ENCODE peak calls at places on chromosomes 7 and 10, in nine cellular contexts. One of them, this sample, is unnamed.

GRCh38 chr7:124718032-124718766 is 47.4 kb downstream of the GPR37 start:
- DNase-seq in IMR-90: peak; percentile 96
- DNase-seq in cardiac muscle cell: no peak
- DNase-seq in substantia nigra: no peak
- DNase-seq in CD4-positive, alpha-beta T cell: no peak
- DNase-seq in brain microvascular endothelial cell: no peak
- DNase-seq in astrocyte: peak; percentile 27
- DNase-seq in SJSA1: peak; percentile 64
- DNase-seq in lung: no peak
- DNase-seq in this sample: no peak

GRCh38 chr7:371119-371778 is 81.3 kb downstream of the FOXL3 start:
- DNase-seq in IMR-90: no peak
- DNase-seq in cardiac muscle cell: no peak
- DNase-seq in substantia nigra: no peak
- DNase-seq in CD4-positive, alpha-beta T cell: no peak
- DNase-seq in brain microvascular endothelial cell: no peak
- DNase-seq in astrocyte: no peak
- DNase-seq in SJSA1: no peak
- DNase-seq in lung: no peak
- DNase-seq in this sample: no peak

GRCh38 chr7:118259115-118259514 is 34.6 kb downstream of the ANKRD7 start:
- DNase-seq in IMR-90: no peak
- DNase-seq in cardiac muscle cell: no peak
- DNase-seq in substantia nigra: no peak
- DNase-seq in CD4-positive, alpha-beta T cell: no peak
- DNase-seq in brain microvascular endothelial cell: no peak
- DNase-seq in astrocyte: no peak
- DNase-seq in SJSA1: no peak
- DNase-seq in lung: no peak
- DNase-seq in this sample: no peak

GRCh38 chr10:90930971-90931841 is 10.3 kb upstream of the ANKRD1 start:
- DNase-seq in IMR-90: peak; percentile 85
- DNase-seq in cardiac muscle cell: peak; percentile 97
- DNase-seq in substantia nigra: no peak
- DNase-seq in CD4-positive, alpha-beta T cell: no peak
- DNase-seq in brain microvascular endothelial cell: peak; percentile 96
- DNase-seq in astrocyte: peak; percentile 98
- DNase-seq in SJSA1: peak; percentile 98
- DNase-seq in lung: peak; percentile 39
- DNase-seq in this sample: no peak

GRCh38 chr7:50310361-50310760 is 5.8 kb downstream of the IKZF1 start:
- DNase-seq in IMR-90: no peak
- DNase-seq in cardiac muscle cell: no peak
- DNase-seq in substantia nigra: no peak
- DNase-seq in CD4-positive, alpha-beta T cell: no peak
- DNase-seq in brain microvascular endothelial cell: no peak
- DNase-seq in astrocyte: no peak
- DNase-seq in SJSA1: no peak
- DNase-seq in lung: no peak
- DNase-seq in this sample: no peak

GRCh38 chr10:11517150-11517549 is 94.3 kb downstream of the USP6NL start:
- DNase-seq in IMR-90: no peak
- DNase-seq in cardiac muscle cell: no peak
- DNase-seq in substantia nigra: no peak
- DNase-seq in CD4-positive, alpha-beta T cell: no peak
- DNase-seq in brain microvascular endothelial cell: no peak
- DNase-seq in astrocyte: no peak
- DNase-seq in SJSA1: no peak
- DNase-seq in lung: no peak
- DNase-seq in this sample: no peak

GRCh38 chr10:114084225-114084624 is 40.6 kb downstream of the ADRB1 start:
- DNase-seq in IMR-90: no peak
- DNase-seq in cardiac muscle cell: no peak
- DNase-seq in substantia nigra: no peak
- DNase-seq in CD4-positive, alpha-beta T cell: no peak
- DNase-seq in brain microvascular endothelial cell: no peak
- DNase-seq in astrocyte: no peak
- DNase-seq in SJSA1: no peak
- DNase-seq in lung: no peak
- DNase-seq in this sample: no peak

GRCh38 chr7:133054167-133054840 is 27.6 kb downstream of the CHCHD3 start:
- DNase-seq in IMR-90: peak; percentile 47
- DNase-seq in cardiac muscle cell: no peak
- DNase-seq in substantia nigra: no peak
- DNase-seq in CD4-positive, alpha-beta T cell: no peak
- DNase-seq in brain microvascular endothelial cell: no peak
- DNase-seq in astrocyte: peak; percentile 34
- DNase-seq in SJSA1: no peak
- DNase-seq in lung: no peak
- DNase-seq in this sample: no peak

GRCh38 chr10:52215745-52216361 is 98.2 kb upstream of the DKK1 start:
- DNase-seq in IMR-90: peak; percentile 81
- DNase-seq in cardiac muscle cell: peak; percentile 76
- DNase-seq in substantia nigra: no peak
- DNase-seq in CD4-positive, alpha-beta T cell: no peak
- DNase-seq in brain microvascular endothelial cell: peak; percentile 78
- DNase-seq in astrocyte: peak; percentile 50
- DNase-seq in SJSA1: peak; percentile 38
- DNase-seq in lung: peak; percentile 36
- DNase-seq in this sample: no peak

GRCh38 chr10:89414146-89414878 is at the start of gene IFIT5:
- DNase-seq in IMR-90: peak; percentile 67
- DNase-seq in cardiac muscle cell: peak; percentile 80
- DNase-seq in substantia nigra: peak; percentile 77
- DNase-seq in CD4-positive, alpha-beta T cell: peak; percentile 51
- DNase-seq in brain microvascular endothelial cell: peak; percentile 56
- DNase-seq in astrocyte: peak; percentile 61
- DNase-seq in SJSA1: peak; percentile 92
- DNase-seq in lung: peak; percentile 60
- DNase-seq in this sample: no peak

GRCh38 chr7:54725255-54725654 is 33.8 kb downstream of the SEC61G start:
- DNase-seq in IMR-90: no peak
- DNase-seq in cardiac muscle cell: no peak
- DNase-seq in substantia nigra: no peak
- DNase-seq in CD4-positive, alpha-beta T cell: no peak
- DNase-seq in brain microvascular endothelial cell: no peak
- DNase-seq in astrocyte: no peak
- DNase-seq in SJSA1: no peak
- DNase-seq in lung: no peak
- DNase-seq in this sample: no peak

GRCh38 chr10:71802235-71802634 is 28.9 kb upstream of the VSIR start:
- DNase-seq in IMR-90: no peak
- DNase-seq in cardiac muscle cell: no peak
- DNase-seq in substantia nigra: no peak
- DNase-seq in CD4-positive, alpha-beta T cell: no peak
- DNase-seq in brain microvascular endothelial cell: no peak
- DNase-seq in astrocyte: no peak
- DNase-seq in SJSA1: no peak
- DNase-seq in lung: no peak
- DNase-seq in this sample: no peak

GRCh38 chr10:124511205-124512039 is 49.8 kb downstream of the LHPP start:
- DNase-seq in IMR-90: no peak
- DNase-seq in cardiac muscle cell: no peak
- DNase-seq in substantia nigra: no peak
- DNase-seq in CD4-positive, alpha-beta T cell: no peak
- DNase-seq in brain microvascular endothelial cell: no peak
- DNase-seq in astrocyte: no peak
- DNase-seq in SJSA1: no peak
- DNase-seq in lung: no peak
- DNase-seq in this sample: no peak

GRCh38 chr7:142319970-142320369 is 62.1 kb upstream of the PRSS58 start:
- DNase-seq in IMR-90: no peak
- DNase-seq in cardiac muscle cell: no peak
- DNase-seq in substantia nigra: no peak
- DNase-seq in CD4-positive, alpha-beta T cell: peak; percentile 35
- DNase-seq in brain microvascular endothelial cell: no peak
- DNase-seq in astrocyte: no peak
- DNase-seq in SJSA1: no peak
- DNase-seq in lung: no peak
- DNase-seq in this sample: no peak

GRCh38 chr10:83538047-83538446 is 601.3 kb upstream of the GHITM start:
- DNase-seq in IMR-90: no peak
- DNase-seq in cardiac muscle cell: no peak
- DNase-seq in substantia nigra: no peak
- DNase-seq in CD4-positive, alpha-beta T cell: no peak
- DNase-seq in brain microvascular endothelial cell: no peak
- DNase-seq in astrocyte: no peak
- DNase-seq in SJSA1: no peak
- DNase-seq in lung: no peak
- DNase-seq in this sample: no peak

GRCh38 chr7:25545125-25546008 is 317.1 kb upstream of the NPVF start:
- DNase-seq in IMR-90: no peak
- DNase-seq in cardiac muscle cell: no peak
- DNase-seq in substantia nigra: no peak
- DNase-seq in CD4-positive, alpha-beta T cell: no peak
- DNase-seq in brain microvascular endothelial cell: no peak
- DNase-seq in astrocyte: no peak
- DNase-seq in SJSA1: no peak
- DNase-seq in lung: no peak
- DNase-seq in this sample: no peak

GRCh38 chr7:39589323-39590111 is 23.3 kb downstream of the YAE1 start:
- DNase-seq in IMR-90: peak; percentile 84
- DNase-seq in cardiac muscle cell: peak; percentile 62
- DNase-seq in substantia nigra: no peak
- DNase-seq in CD4-positive, alpha-beta T cell: peak; percentile 24
- DNase-seq in brain microvascular endothelial cell: peak; percentile 94
- DNase-seq in astrocyte: peak; percentile 96
- DNase-seq in SJSA1: peak; percentile 89
- DNase-seq in lung: no peak
- DNase-seq in this sample: no peak
- H3K27ac ChIP-seq in IMR-90: no peak overlapping the region
- H3K27ac ChIP-seq in cardiac muscle cell: peak overlapping the region; percentile 72
- H3K27ac ChIP-seq in substantia nigra: no peak overlapping the region
- H3K27ac ChIP-seq in CD4-positive, alpha-beta T cell: no peak overlapping the region
- H3K27ac ChIP-seq in brain microvascular endothelial cell: peak overlapping the region; percentile 51
- H3K27ac ChIP-seq in astrocyte: peak overlapping the region; percentile 67
- H3K27ac ChIP-seq in SJSA1: peak overlapping the region; percentile 33
- H3K27ac ChIP-seq in lung: no peak overlapping the region
- H3K27ac ChIP-seq in this sample: no peak overlapping the region

GRCh38 chr10:70053896-70054641 is 1.4 kb downstream of the MACROH2A2 start:
- DNase-seq in IMR-90: no peak
- DNase-seq in cardiac muscle cell: peak; percentile 10
- DNase-seq in substantia nigra: peak; percentile 7
- DNase-seq in CD4-positive, alpha-beta T cell: no peak
- DNase-seq in brain microvascular endothelial cell: no peak
- DNase-seq in astrocyte: no peak
- DNase-seq in SJSA1: peak; percentile 40
- DNase-seq in lung: no peak
- DNase-seq in this sample: no peak
- H3K27ac ChIP-seq in IMR-90: no peak overlapping the region
- H3K27ac ChIP-seq in cardiac muscle cell: peak overlapping the region; percentile 93
- H3K27ac ChIP-seq in substantia nigra: no peak overlapping the region
- H3K27ac ChIP-seq in CD4-positive, alpha-beta T cell: no peak overlapping the region
- H3K27ac ChIP-seq in brain microvascular endothelial cell: no peak overlapping the region
- H3K27ac ChIP-seq in astrocyte: no peak overlapping the region
- H3K27ac ChIP-seq in SJSA1: peak overlapping the region; percentile 27
- H3K27ac ChIP-seq in lung: no peak overlapping the region
- H3K27ac ChIP-seq in this sample: no peak overlapping the region

GRCh38 chr10:126250045-126250444 is 138.2 kb downstream of the ADAM12 start:
- DNase-seq in IMR-90: no peak
- DNase-seq in cardiac muscle cell: no peak
- DNase-seq in substantia nigra: no peak
- DNase-seq in CD4-positive, alpha-beta T cell: no peak
- DNase-seq in brain microvascular endothelial cell: no peak
- DNase-seq in astrocyte: no peak
- DNase-seq in SJSA1: peak; percentile 92
- DNase-seq in lung: no peak
- DNase-seq in this sample: no peak
- H3K27ac ChIP-seq in IMR-90: no peak overlapping the region
- H3K27ac ChIP-seq in cardiac muscle cell: no peak overlapping the region
- H3K27ac ChIP-seq in substantia nigra: no peak overlapping the region
- H3K27ac ChIP-seq in CD4-positive, alpha-beta T cell: no peak overlapping the region
- H3K27ac ChIP-seq in brain microvascular endothelial cell: no peak overlapping the region
- H3K27ac ChIP-seq in astrocyte: peak overlapping the region; percentile 10
- H3K27ac ChIP-seq in SJSA1: no peak overlapping the region
- H3K27ac ChIP-seq in lung: no peak overlapping the region
- H3K27ac ChIP-seq in this sample: no peak overlapping the region

DNA sequence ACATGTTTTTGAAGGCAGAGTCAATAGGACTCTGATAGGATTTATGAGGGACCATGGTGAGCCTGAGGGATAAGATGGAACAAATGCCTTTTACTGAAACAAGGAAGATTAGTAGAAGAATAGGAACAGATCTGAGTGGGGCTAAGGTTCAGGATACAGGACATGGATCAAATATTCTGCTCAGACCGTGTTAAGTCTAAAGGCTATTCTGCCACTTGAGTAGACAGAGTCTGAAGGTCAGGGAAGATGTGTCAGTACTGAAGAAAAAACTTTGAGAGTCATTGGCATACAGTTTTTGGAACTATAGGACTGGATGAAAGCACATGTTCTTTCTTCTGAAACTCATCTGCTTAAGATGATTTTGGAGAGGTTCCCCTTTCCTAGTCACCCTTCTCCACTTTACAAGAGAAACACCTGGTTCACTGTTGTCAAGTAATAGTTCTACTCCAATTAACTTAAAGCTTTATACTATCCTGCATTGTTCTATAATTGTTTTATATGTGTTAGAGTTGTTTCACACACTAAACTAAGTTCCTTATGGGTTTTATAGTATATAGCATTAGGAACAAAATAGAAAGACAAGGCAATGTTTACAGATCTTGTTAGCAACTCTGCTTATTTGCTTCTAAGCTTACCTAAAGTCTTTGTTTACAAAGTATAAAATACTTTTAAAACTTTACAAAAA is 43.4 kb downstream of the WASL start:
- DNase-seq in IMR-90: no peak
- DNase-seq in cardiac muscle cell: no peak
- DNase-seq in substantia nigra: no peak
- DNase-seq in CD4-positive, alpha-beta T cell: no peak
- DNase-seq in brain microvascular endothelial cell: no peak
- DNase-seq in astrocyte: no peak
- DNase-seq in SJSA1: no peak
- DNase-seq in lung: no peak
- DNase-seq in this sample: no peak
- H3K27ac ChIP-seq in IMR-90: no peak overlapping the region
- H3K27ac ChIP-seq in cardiac muscle cell: peak overlapping the region; percentile 41
- H3K27ac ChIP-seq in substantia nigra: no peak overlapping the region
- H3K27ac ChIP-seq in CD4-positive, alpha-beta T cell: no peak overlapping the region
- H3K27ac ChIP-seq in brain microvascular endothelial cell: no peak overlapping the region
- H3K27ac ChIP-seq in astrocyte: no peak overlapping the region
- H3K27ac ChIP-seq in SJSA1: no peak overlapping the region
- H3K27ac ChIP-seq in lung: no peak overlapping the region
- H3K27ac ChIP-seq in this sample: no peak overlapping the region

This sample was measured in caudate nucleus.